ENCODE peak calls at places on chromosomes 11 and 22, in nine cellular contexts. K is M059J; Y is CD8-positive, alpha-beta T cell; X is EL; Z is fibroblast of lung; S is NAMALWA; B is head of caudate nucleus; J is right atrium auricular region; L is stimulated activated naive CD8-positive, alpha-beta T cell treated with anti-CD3 and anti-CD28 coated beads, Interleukin-15, Interleukin-2, amounts not matched to agents 100 U/mL and 50 U/mL, for 24 hours. T is an unnamed sample.

GRCh38 chr11:1256257-1257045 is 33.6 kb downstream of the MUC5B start:
- DNase-seq in Y (no peak), X (no peak), J (no peak), Z (no peak), B (no peak), K (no peak), L (no peak), S (no peak), T (peak)

GRCh38 chr11:44574620-44575287 is 9.3 kb downstream of the CD82 start:
- DNase-seq in S (no peak), X (peak), L (peak), Y (no peak), K (peak), J (no peak), Z (peak), B (no peak), T (no peak)

GRCh38 chr11:128549256-128549944 is 38.0 kb downstream of the ETS1 start:
- DNase-seq in Y (no peak), X (no peak), K (no peak), S (no peak), Z (peak), J (peak), B (no peak), L (no peak), T (no peak)

GRCh38 chr11:125154380-125155099 is 10.0 kb upstream of the PKNOX2 start:
- DNase-seq in J (no peak), K (no peak), L (no peak), B (no peak), X (no peak), S (no peak), Y (no peak), Z (no peak), T (no peak)

GRCh38 chr11:62804310-62805043 is 763 bp downstream of the NXF1 start:
- DNase-seq in J (peak), B (no peak), Z (peak), X (peak), S (peak), Y (no peak), K (peak), L (no peak), T (no peak)

GRCh38 chr22:46587067-46587471 is 33.1 kb upstream of the GRAMD4 start:
- DNase-seq in J (no peak), Y (no peak), K (no peak), S (peak), X (no peak), L (no peak), B (no peak), Z (no peak), T (no peak)

GRCh38 chr22:30905696-30906341 is 62.8 kb downstream of the MORC2 start:
- DNase-seq in X (no peak), Y (no peak), S (no peak), K (no peak), Z (no peak), L (no peak), J (no peak), B (no peak), T (no peak)

GRCh38 chr11:134069426-134069921 is 602 bp downstream of the JAM3 start:
- DNase-seq in S (no peak), K (no peak), X (peak), B (no peak), Y (no peak), J (no peak), Z (no peak), L (no peak), T (peak)

GRCh38 chr11:29343465-29344333 is 673.1 kb downstream of the KCNA4 start:
- DNase-seq in Z (peak), B (peak), K (peak), X (peak), Y (no peak), J (no peak), L (peak), S (peak), T (peak)

GRCh38 chr11:113729456-113729855 is 23.3 kb upstream of the TMPRSS5 start:
- DNase-seq in Z (no peak), B (no peak), J (no peak), L (no peak), K (peak), X (no peak), S (no peak), Y (no peak), T (no peak)

GRCh38 chr11:99199336-99199735 is 178.6 kb downstream of the CNTN5 start:
- DNase-seq in Y (no peak), B (no peak), J (no peak), S (no peak), X (no peak), L (no peak), Z (no peak), K (peak), T (no peak)

GRCh38 chr11:18379201-18379600 is 15.2 kb upstream of the LDHA start:
- DNase-seq in K (no peak), X (no peak), L (no peak), B (no peak), Y (no peak), S (no peak), J (no peak), Z (no peak), T (no peak)

GRCh38 chr11:79100093-79100704 is 340.6 kb downstream of the TENM4 start:
- DNase-seq in X (peak), L (peak), Z (peak), S (peak), B (no peak), J (no peak), K (peak), Y (no peak), T (peak)

GRCh38 chr22:44219101-44219870 is 38.6 kb downstream of the PARVG start:
- DNase-seq in S (no peak), B (no peak), Z (no peak), X (no peak), L (no peak), K (no peak), Y (no peak), J (peak), T (no peak)

GRCh38 chr11:57269580-57270021 is 32.6 kb upstream of the APLNR start:
- DNase-seq in Y (no peak), B (no peak), S (no peak), L (no peak), X (no peak), K (peak), J (no peak), Z (no peak), T (no peak)

GRCh38 chr11:107655607-107656006 is 56.2 kb downstream of the SLN start:
- DNase-seq in L (no peak), Y (no peak), X (no peak), B (no peak), Z (no peak), J (no peak), S (no peak), K (no peak), T (no peak)

GRCh38 chr22:30402036-30402759 is 5.4 kb downstream of the SEC14L2 start:
- DNase-seq in J (no peak), S (no peak), Z (no peak), B (no peak), Y (no peak), K (no peak), L (no peak), X (no peak), T (no peak)

GRCh38 chr22:30485362-30485988 is 13.7 kb upstream of the SEC14L3 start:
- DNase-seq in Y (peak), Z (peak), X (peak), K (peak), S (peak), J (peak), B (peak), L (peak), T (peak)

GRCh38 chr11:126853732-126854131 is 146.8 kb downstream of the KIRREL3 start:
- DNase-seq in Y (no peak), Z (peak), J (no peak), B (no peak), L (no peak), X (no peak), K (no peak), S (no peak), T (no peak)

GRCh38 chr11:18144243-18144642 is 11.9 kb downstream of the MRGPRX3 start:
- DNase-seq in J (no peak), Z (no peak), S (no peak), B (no peak), Y (no peak), K (peak), X (peak), L (no peak), T (no peak)

GRCh38 chr22:28955817-28956216 is 72.4 kb downstream of the ZNRF3 start:
- DNase-seq in X (no peak), B (no peak), S (peak), K (peak), Y (peak), J (no peak), Z (peak), L (peak), T (no peak)

GRCh38 chr22:32318361-32318760 is 39.3 kb upstream of the RFPL3 start:
- DNase-seq in X (no peak), K (no peak), J (no peak), S (no peak), B (no peak), L (no peak), Z (no peak), Y (no peak), T (no peak)

GRCh38 chr11:5043385-5043784 is 2.9 kb upstream of the OR52J3 start:
- DNase-seq in Y (no peak), J (no peak), S (no peak), X (no peak), L (no peak), Z (no peak), K (no peak), B (no peak), T (no peak)

GRCh38 chr22:50712341-50713007 is 25.5 kb upstream of the ACR start:
- DNase-seq in K (no peak), Y (no peak), J (no peak), S (no peak), X (no peak), L (no peak), Z (no peak), B (no peak), T (peak)

GRCh38 chr11:116033931-116034553 is 529.8 kb upstream of the CADM1 start:
- DNase-seq in Z (no peak), L (no peak), S (no peak), B (no peak), Y (no peak), K (no peak), X (no peak), J (no peak), T (no peak)

GRCh38 chr11:11163256-11163655 is 189.8 kb downstream of the CSNK2A3 start:
- DNase-seq in Z (no peak), S (peak), Y (no peak), B (no peak), K (no peak), L (no peak), X (peak), J (no peak), T (no peak)

GRCh38 chr11:76773921-76774361 is 9.2 kb upstream of the TSKU start:
- DNase-seq in S (no peak), J (peak), B (no peak), X (no peak), Y (no peak), K (no peak), L (no peak), Z (no peak), T (no peak)

GRCh38 chr11:130427581-130428211 is 713 bp downstream of the ADAMTS8 start:
- DNase-seq in L (no peak), Y (no peak), X (peak), B (peak), Z (peak), K (no peak), S (no peak), J (no peak), T (peak)

GRCh38 chr11:13260963-13261599 is 16.5 kb upstream of the BMAL1 start:
- DNase-seq in S (no peak), J (no peak), K (peak), X (peak), B (no peak), L (no peak), Z (peak), Y (no peak), T (no peak)

GRCh38 chr22:26259510-26259909 is 90.2 kb downstream of the SEZ6L start:
- DNase-seq in K (peak), X (peak), J (no peak), L (peak), B (no peak), Y (no peak), S (peak), Z (no peak), T (no peak)

GRCh38 chr11:112352907-112353306 is 92.2 kb upstream of the PLET1 start:
- DNase-seq in J (no peak), Z (no peak), S (no peak), Y (no peak), K (no peak), L (no peak), B (no peak), X (peak), T (no peak)

GRCh38 chr22:35205956-35206355 is 51.3 kb upstream of the HMGXB4 start:
- DNase-seq in S (no peak), L (no peak), Z (peak), J (no peak), X (peak), Y (no peak), K (peak), B (no peak), T (no peak)

GRCh38 chr11:61888590-61888989 is 2.8 kb downstream of the FADS3 start:
- DNase-seq in B (no peak), K (no peak), L (no peak), J (no peak), Y (no peak), X (no peak), Z (no peak), S (no peak), T (no peak)

GRCh38 chr11:44335052-44335894 is 25.3 kb upstream of the ALX4 start:
- DNase-seq in K (no peak), J (no peak), L (no peak), S (no peak), Z (no peak), X (no peak), Y (no peak), B (no peak), T (no peak)

GRCh38 chr11:57124460-57124859 is 57.3 kb upstream of the LRRC55 start:
- DNase-seq in X (no peak), S (no peak), K (no peak), Y (no peak), L (no peak), B (no peak), J (no peak), Z (no peak), T (no peak)